ENCODE peak calls at places on chromosomes 12 and 14, in seven cellular contexts. Y is neuronal stem cell; C is tibial artery; P is esophagus squamous epithelium; V is HFF-Myc; J is transverse colon; B is CD8-positive, alpha-beta T cell. Q is an unnamed sample.

GRCh38 chr12:22625671-22626251 is 790 bp downstream of the ETNK1 start:
- DNase-seq in P (no peak), J (peak; percentile 43), C (peak; percentile 66), Y (peak; percentile 61), B (peak; percentile 33), V (peak; percentile 17), Q (no peak)

GRCh38 chr12:104695453-104696148 is 238.9 kb downstream of the CHST11 start:
- DNase-seq in B (peak; percentile 57), C (peak; percentile 86), P (no peak), J (peak; percentile 22), Y (no peak), V (no peak), Q (peak; percentile 55)

GRCh38 chr12:85448548-85449139 is 168.6 kb downstream of the ALX1 start:
- DNase-seq in V (no peak), Y (no peak), B (no peak), P (no peak), C (no peak), J (no peak), Q (no peak)

GRCh38 chr14:91997492-91997891 is 42.4 kb downstream of the TRIP11 start:
- DNase-seq in C (no peak), Y (no peak), P (no peak), B (no peak), J (no peak), V (no peak), Q (no peak)

GRCh38 chr12:129821964-129822363 is 81.9 kb downstream of the TMEM132D start:
- DNase-seq in B (no peak), J (no peak), V (no peak), P (no peak), C (no peak), Y (no peak), Q (no peak)

GRCh38 chr14:100662850-100663527 is 63.7 kb upstream of the DLK1 start:
- DNase-seq in V (no peak), B (peak; percentile 61), P (no peak), C (no peak), J (peak; percentile 75), Y (peak; percentile 74), Q (peak; percentile 61)

GRCh38 chr12:132872975-132873421 is 14.4 kb downstream of the CHFR start:
- DNase-seq in J (peak; percentile 23), P (no peak), B (peak; percentile 40), C (no peak), Y (no peak), V (no peak), Q (peak; percentile 48)

GRCh38 chr14:93105362-93105761 is 10.4 kb downstream of the ITPK1 start:
- DNase-seq in C (no peak), J (peak; percentile 57), Y (no peak), B (no peak), P (no peak), V (no peak), Q (no peak)

GRCh38 chr12:115916910-115917668 is 360.4 kb downstream of the MED13L start:
- DNase-seq in P (no peak), V (no peak), Y (peak; percentile 50), C (peak; percentile 70), B (peak; percentile 75), J (peak; percentile 82), Q (peak; percentile 71)

GRCh38 chr12:29781176-29781575 is 2.6 kb downstream of the TMTC1 start:
- DNase-seq in C (no peak), P (no peak), J (no peak), Y (no peak), B (no peak), V (no peak), Q (no peak)

GRCh38 chr12:19822476-19822875 is 383.2 kb downstream of the AEBP2 start:
- DNase-seq in B (no peak), Y (no peak), C (no peak), V (no peak), P (no peak), J (no peak), Q (no peak)

GRCh38 chr12:18483723-18484325 is 222.5 kb downstream of the PIK3C2G start:
- DNase-seq in P (no peak), Y (peak; percentile 23), C (no peak), B (no peak), J (no peak), V (no peak), Q (no peak)

GRCh38 chr12:103524238-103524875 is 28.6 kb upstream of the C12orf42 start:
- DNase-seq in P (no peak), Y (no peak), V (no peak), J (no peak), B (no peak), C (no peak), Q (no peak)

GRCh38 chr14:90544566-90544965 is 147.7 kb downstream of the CALM1 start:
- DNase-seq in J (no peak), P (no peak), V (no peak), B (no peak), C (no peak), Y (no peak), Q (no peak)

GRCh38 chr12:124731869-124732268 is 131.8 kb downstream of the SCARB1 start:
- DNase-seq in Y (no peak), J (no peak), V (no peak), B (no peak), C (no peak), P (no peak), Q (no peak)

GRCh38 chr12:9866786-9867379 is 2.3 kb downstream of the CLEC2B start:
- DNase-seq in V (no peak), C (no peak), B (no peak), P (no peak), J (no peak), Y (no peak), Q (no peak)

GRCh38 chr14:69535230-69535848 is 39.3 kb downstream of the CCDC177 start:
- DNase-seq in C (peak; percentile 62), Y (peak; percentile 66), J (peak; percentile 22), P (no peak), V (peak; percentile 25), B (no peak), Q (no peak)

GRCh38 chr14:103220982-103221641 is 97.9 kb downstream of the TNFAIP2 start:
- DNase-seq in J (no peak), B (no peak), P (no peak), C (no peak), V (no peak), Y (no peak), Q (no peak)

GRCh38 chr12:7937867-7938506 is 2.0 kb upstream of the SLC2A3 start:
- DNase-seq in J (no peak), V (peak; percentile 7), B (no peak), C (no peak), Y (no peak), P (no peak), Q (no peak)
- H3K4me3 ChIP-seq in J (no peak overlapping the region), V (no peak overlapping the region), B (no peak overlapping the region), C (no peak overlapping the region), Y (peak overlapping the region; percentile 0), P (no peak overlapping the region), Q (no peak overlapping the region)

GRCh38 chr12:51341259-51342007 is 5.0 kb downstream of the CELA1 start:
- DNase-seq in B (peak; percentile 74), P (no peak), V (no peak), J (peak; percentile 82), C (peak; percentile 73), Y (peak; percentile 70), Q (peak; percentile 76)
- H3K4me3 ChIP-seq in B (no peak overlapping the region), P (peak overlapping the region; percentile 45), V (no peak overlapping the region), J (peak overlapping the region; percentile 32), C (no peak overlapping the region), Y (no peak overlapping the region), Q (peak overlapping the region; percentile 6)

DNA sequence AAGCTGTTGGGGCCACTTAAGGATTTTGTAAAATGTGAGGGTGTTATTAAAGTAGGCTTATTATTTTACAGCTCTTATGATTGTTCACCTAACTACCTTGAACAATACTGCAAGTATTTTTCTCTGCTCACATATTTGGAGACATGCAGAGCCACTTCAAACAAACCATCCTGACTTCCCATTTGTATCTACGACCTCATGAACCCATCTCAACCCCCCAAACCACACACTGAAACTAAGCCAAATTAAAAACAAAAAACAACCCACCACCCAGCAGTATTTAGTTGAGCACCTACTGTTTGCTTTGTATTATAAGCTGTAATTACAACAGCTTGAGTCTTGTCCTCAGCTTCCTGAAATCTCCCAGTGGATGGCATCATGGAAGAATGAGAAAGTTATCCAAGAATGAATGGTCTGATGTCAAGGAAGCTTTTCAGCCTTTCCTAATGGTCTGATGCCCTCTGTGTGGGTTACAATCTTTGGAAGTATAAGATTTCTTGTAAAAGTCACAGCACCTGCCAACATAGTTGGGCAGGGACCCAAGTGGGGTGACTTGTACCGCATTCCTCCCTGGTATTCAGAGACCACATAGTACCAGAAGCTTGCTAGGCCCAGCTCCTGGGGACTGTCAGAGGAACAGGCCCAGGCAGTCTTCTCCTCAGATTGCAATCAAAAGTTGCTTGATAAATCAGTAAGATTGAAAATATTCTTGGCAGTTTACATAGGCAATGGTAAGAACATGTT is 416.6 kb downstream of the ZFP36L1 start:
- DNase-seq in J (no peak), P (no peak), C (no peak), V (no peak), B (no peak), Y (no peak), Q (no peak)
- H3K4me3 ChIP-seq in J (no peak overlapping the region), P (no peak overlapping the region), C (no peak overlapping the region), V (no peak overlapping the region), B (no peak overlapping the region), Y (no peak overlapping the region), Q (no peak overlapping the region)

GRCh38 chr14:77125275-77126073 is 16.1 kb downstream of the ZDHHC22 start:
- DNase-seq in Y (no peak), P (no peak), V (no peak), C (no peak), B (no peak), J (no peak), Q (no peak)

GRCh38 chr14:77124345-77125274 is 17.0 kb downstream of the ZDHHC22 start:
- DNase-seq in C (no peak), J (peak; percentile 67), V (no peak), Y (peak; percentile 40), B (peak; percentile 41), P (no peak), Q (peak; percentile 74)

GRCh38 chr14:77126461-77126990 is 15.1 kb downstream of the ZDHHC22 start:
- DNase-seq in B (no peak), P (no peak), J (no peak), V (no peak), Y (no peak), C (no peak), Q (no peak)

GRCh38 chr14:77123381-77124344 is 17.9 kb downstream of the ZDHHC22 start:
- DNase-seq in P (peak; percentile 8), B (no peak), V (no peak), C (no peak), J (peak; percentile 95), Y (no peak), Q (no peak)

DNA sequence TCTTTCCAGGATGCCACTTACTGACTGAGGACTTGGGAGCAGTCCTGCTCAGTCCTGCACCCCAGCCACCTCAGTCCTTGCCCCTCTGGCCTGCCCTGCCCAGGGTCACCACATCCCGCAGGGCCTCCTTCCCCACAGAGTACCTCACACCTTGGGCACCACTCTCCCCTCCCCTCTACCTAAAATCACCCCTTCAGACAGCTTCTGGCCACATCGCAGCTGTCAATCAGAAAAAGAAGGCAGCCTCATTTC is 15.6 kb downstream of the ZDHHC22 start:
- DNase-seq in Y (no peak), P (no peak), B (no peak), C (no peak), J (no peak), V (no peak), Q (no peak)
- H3K4me3 ChIP-seq in Y (no peak overlapping the region), P (no peak overlapping the region), B (no peak overlapping the region), C (no peak overlapping the region), J (no peak overlapping the region), V (no peak overlapping the region), Q (no peak overlapping the region)

DNA sequence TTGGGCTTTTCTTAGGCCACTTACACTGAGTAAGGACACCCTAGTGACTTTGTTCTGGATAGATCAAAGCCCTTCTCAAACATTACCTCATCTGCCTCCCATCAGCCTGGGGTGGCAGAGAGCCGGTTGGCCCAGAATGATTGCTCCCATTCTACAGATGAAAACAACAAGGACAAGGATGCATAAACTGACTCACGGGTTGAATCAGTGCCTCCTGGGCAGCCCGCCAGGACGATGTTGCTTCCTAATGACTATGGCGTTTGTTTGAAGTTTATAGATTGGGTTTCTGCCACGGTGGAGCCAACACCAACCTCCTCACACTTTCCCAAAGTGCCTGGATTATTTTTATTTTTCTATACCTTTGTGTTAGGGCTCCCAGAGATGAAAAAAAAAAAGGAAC is 3.6 kb upstream of the VRK1 start:
- DNase-seq in P (no peak), C (no peak), Y (no peak), B (no peak), J (no peak), V (no peak), Q (no peak)
- H3K4me3 ChIP-seq in P (no peak overlapping the region), C (no peak overlapping the region), Y (no peak overlapping the region), B (no peak overlapping the region), J (no peak overlapping the region), V (no peak overlapping the region), Q (no peak overlapping the region)